ENCODE peak calls at places on chromosomes 16 and 17, in ten cellular contexts. One of them, this sample, is unnamed.

GRCh38 chr16:7085776-7086175 is 246.9 kb upstream of the RBFOX1 start:
- DNase-seq in glomerular endothelial cell: no peak
- DNase-seq in kidney tubule cell: no peak
- DNase-seq in HCEC 1CT: no peak
- DNase-seq in EH: no peak
- DNase-seq in bronchial epithelial cell: no peak
- DNase-seq in sigmoid colon: no peak
- DNase-seq in C1 segment of cervical spinal cord: no peak
- DNase-seq in lung: no peak
- DNase-seq in stomach: no peak
- DNase-seq in this sample: no peak

GRCh38 chr16:83969771-83970429 is 1.9 kb downstream of the NECAB2 start:
- DNase-seq in glomerular endothelial cell: no peak
- DNase-seq in kidney tubule cell: no peak
- DNase-seq in HCEC 1CT: no peak
- DNase-seq in EH: no peak
- DNase-seq in bronchial epithelial cell: no peak
- DNase-seq in sigmoid colon: no peak
- DNase-seq in C1 segment of cervical spinal cord: no peak
- DNase-seq in lung: no peak
- DNase-seq in stomach: no peak
- DNase-seq in this sample: no peak

GRCh38 chr17:10790491-10791401 is 13.2 kb downstream of the TMEM238L start:
- DNase-seq in glomerular endothelial cell: no peak
- DNase-seq in kidney tubule cell: peak; percentile 32
- DNase-seq in HCEC 1CT: no peak
- DNase-seq in EH: no peak
- DNase-seq in bronchial epithelial cell: peak; percentile 46
- DNase-seq in sigmoid colon: no peak
- DNase-seq in C1 segment of cervical spinal cord: no peak
- DNase-seq in lung: no peak
- DNase-seq in stomach: peak; percentile 87
- DNase-seq in this sample: no peak

GRCh38 chr17:78839173-78839761 is 1.3 kb downstream of the USP36 start:
- DNase-seq in glomerular endothelial cell: no peak
- DNase-seq in kidney tubule cell: peak; percentile 83
- DNase-seq in HCEC 1CT: peak; percentile 54
- DNase-seq in EH: peak; percentile 52
- DNase-seq in bronchial epithelial cell: peak; percentile 86
- DNase-seq in sigmoid colon: no peak
- DNase-seq in C1 segment of cervical spinal cord: no peak
- DNase-seq in lung: no peak
- DNase-seq in stomach: no peak
- DNase-seq in this sample: peak; percentile 45

GRCh38 chr16:396199-396598 is 800 bp upstream of the NME4 start:
- DNase-seq in glomerular endothelial cell: no peak
- DNase-seq in kidney tubule cell: no peak
- DNase-seq in HCEC 1CT: no peak
- DNase-seq in EH: no peak
- DNase-seq in bronchial epithelial cell: no peak
- DNase-seq in sigmoid colon: no peak
- DNase-seq in C1 segment of cervical spinal cord: no peak
- DNase-seq in lung: no peak
- DNase-seq in stomach: no peak
- DNase-seq in this sample: no peak

GRCh38 chr17:59151007-59151406 is 4.0 kb downstream of the SKA2 start:
- DNase-seq in glomerular endothelial cell: no peak
- DNase-seq in kidney tubule cell: no peak
- DNase-seq in HCEC 1CT: no peak
- DNase-seq in EH: no peak
- DNase-seq in bronchial epithelial cell: no peak
- DNase-seq in sigmoid colon: no peak
- DNase-seq in C1 segment of cervical spinal cord: no peak
- DNase-seq in lung: no peak
- DNase-seq in stomach: no peak
- DNase-seq in this sample: no peak

GRCh38 chr17:57294629-57295501 is 38.5 kb downstream of the MSI2 start:
- DNase-seq in glomerular endothelial cell: no peak
- DNase-seq in kidney tubule cell: peak; percentile 60
- DNase-seq in HCEC 1CT: peak; percentile 59
- DNase-seq in EH: peak; percentile 66
- DNase-seq in bronchial epithelial cell: peak; percentile 30
- DNase-seq in sigmoid colon: no peak
- DNase-seq in C1 segment of cervical spinal cord: no peak
- DNase-seq in lung: no peak
- DNase-seq in stomach: no peak
- DNase-seq in this sample: peak; percentile 23

GRCh38 chr16:19192865-19193264 is 24.8 kb downstream of the SYT17 start:
- DNase-seq in glomerular endothelial cell: no peak
- DNase-seq in kidney tubule cell: no peak
- DNase-seq in HCEC 1CT: no peak
- DNase-seq in EH: no peak
- DNase-seq in bronchial epithelial cell: no peak
- DNase-seq in sigmoid colon: no peak
- DNase-seq in C1 segment of cervical spinal cord: no peak
- DNase-seq in lung: no peak
- DNase-seq in stomach: no peak
- DNase-seq in this sample: no peak

GRCh38 chr16:26195225-26195624 is 503.5 kb downstream of the HS3ST4 start:
- DNase-seq in glomerular endothelial cell: no peak
- DNase-seq in kidney tubule cell: no peak
- DNase-seq in HCEC 1CT: no peak
- DNase-seq in EH: no peak
- DNase-seq in bronchial epithelial cell: no peak
- DNase-seq in sigmoid colon: no peak
- DNase-seq in C1 segment of cervical spinal cord: no peak
- DNase-seq in lung: no peak
- DNase-seq in stomach: no peak
- DNase-seq in this sample: no peak

GRCh38 chr17:11240841-11241610 is at the start of gene SHISA6:
- DNase-seq in glomerular endothelial cell: no peak
- DNase-seq in kidney tubule cell: no peak
- DNase-seq in HCEC 1CT: no peak
- DNase-seq in EH: no peak
- DNase-seq in bronchial epithelial cell: no peak
- DNase-seq in sigmoid colon: no peak
- DNase-seq in C1 segment of cervical spinal cord: no peak
- DNase-seq in lung: no peak
- DNase-seq in stomach: no peak
- DNase-seq in this sample: no peak

GRCh38 chr17:54891176-54891821 is 9.4 kb upstream of the TOM1L1 start:
- DNase-seq in glomerular endothelial cell: peak; percentile 12
- DNase-seq in kidney tubule cell: peak; percentile 74
- DNase-seq in HCEC 1CT: peak; percentile 77
- DNase-seq in EH: peak; percentile 78
- DNase-seq in bronchial epithelial cell: peak; percentile 62
- DNase-seq in sigmoid colon: no peak
- DNase-seq in C1 segment of cervical spinal cord: no peak
- DNase-seq in lung: no peak
- DNase-seq in stomach: no peak
- DNase-seq in this sample: peak; percentile 69

GRCh38 chr17:75498726-75499213 is 16.6 kb downstream of the CASKIN2 start:
- DNase-seq in glomerular endothelial cell: no peak
- DNase-seq in kidney tubule cell: no peak
- DNase-seq in HCEC 1CT: no peak
- DNase-seq in EH: peak; percentile 16
- DNase-seq in bronchial epithelial cell: no peak
- DNase-seq in sigmoid colon: no peak
- DNase-seq in C1 segment of cervical spinal cord: no peak
- DNase-seq in lung: no peak
- DNase-seq in stomach: no peak
- DNase-seq in this sample: no peak

GRCh38 chr17:66605561-66605960 is 229.4 kb upstream of the CACNG5 start:
- DNase-seq in glomerular endothelial cell: no peak
- DNase-seq in kidney tubule cell: no peak
- DNase-seq in HCEC 1CT: no peak
- DNase-seq in EH: peak; percentile 26
- DNase-seq in bronchial epithelial cell: no peak
- DNase-seq in sigmoid colon: no peak
- DNase-seq in C1 segment of cervical spinal cord: no peak
- DNase-seq in lung: no peak
- DNase-seq in stomach: no peak
- DNase-seq in this sample: no peak

GRCh38 chr16:78094166-78094565 is 5.3 kb upstream of the WWOX start:
- DNase-seq in glomerular endothelial cell: no peak
- DNase-seq in kidney tubule cell: no peak
- DNase-seq in HCEC 1CT: no peak
- DNase-seq in EH: no peak
- DNase-seq in bronchial epithelial cell: no peak
- DNase-seq in sigmoid colon: no peak
- DNase-seq in C1 segment of cervical spinal cord: no peak
- DNase-seq in lung: no peak
- DNase-seq in stomach: no peak
- DNase-seq in this sample: no peak

GRCh38 chr16:68790130-68790761 is 53.1 kb upstream of the TANGO6 start:
- DNase-seq in glomerular endothelial cell: no peak
- DNase-seq in kidney tubule cell: peak; percentile 93
- DNase-seq in HCEC 1CT: peak; percentile 10
- DNase-seq in EH: peak; percentile 80
- DNase-seq in bronchial epithelial cell: peak; percentile 93
- DNase-seq in sigmoid colon: peak; percentile 66
- DNase-seq in C1 segment of cervical spinal cord: no peak
- DNase-seq in lung: peak; percentile 45
- DNase-seq in stomach: peak; percentile 65
- DNase-seq in this sample: peak; percentile 48

GRCh38 chr17:4301066-4301465 is 37.3 kb upstream of the ANKFY1 start:
- DNase-seq in glomerular endothelial cell: no peak
- DNase-seq in kidney tubule cell: no peak
- DNase-seq in HCEC 1CT: no peak
- DNase-seq in EH: no peak
- DNase-seq in bronchial epithelial cell: no peak
- DNase-seq in sigmoid colon: no peak
- DNase-seq in C1 segment of cervical spinal cord: peak; percentile 52
- DNase-seq in lung: no peak
- DNase-seq in stomach: no peak
- DNase-seq in this sample: no peak

GRCh38 chr17:10149573-10150399 is 48.6 kb downstream of the GAS7 start:
- DNase-seq in glomerular endothelial cell: no peak
- DNase-seq in kidney tubule cell: peak; percentile 49
- DNase-seq in HCEC 1CT: no peak
- DNase-seq in EH: peak; percentile 77
- DNase-seq in bronchial epithelial cell: peak; percentile 52
- DNase-seq in sigmoid colon: no peak
- DNase-seq in C1 segment of cervical spinal cord: no peak
- DNase-seq in lung: no peak
- DNase-seq in stomach: no peak
- DNase-seq in this sample: peak; percentile 86

GRCh38 chr16:81730090-81731051 is 48.7 kb upstream of the PLCG2 start:
- DNase-seq in glomerular endothelial cell: no peak
- DNase-seq in kidney tubule cell: peak; percentile 94
- DNase-seq in HCEC 1CT: peak; percentile 41
- DNase-seq in EH: peak; percentile 83
- DNase-seq in bronchial epithelial cell: peak; percentile 44
- DNase-seq in sigmoid colon: peak; percentile 95
- DNase-seq in C1 segment of cervical spinal cord: peak; percentile 27
- DNase-seq in lung: peak; percentile 85
- DNase-seq in stomach: peak; percentile 89
- DNase-seq in this sample: peak; percentile 39

GRCh38 chr17:82640046-82640445 is 8.2 kb downstream of the WDR45B start:
- DNase-seq in glomerular endothelial cell: no peak
- DNase-seq in kidney tubule cell: no peak
- DNase-seq in HCEC 1CT: no peak
- DNase-seq in EH: no peak
- DNase-seq in bronchial epithelial cell: no peak
- DNase-seq in sigmoid colon: no peak
- DNase-seq in C1 segment of cervical spinal cord: no peak
- DNase-seq in lung: no peak
- DNase-seq in stomach: no peak
- DNase-seq in this sample: no peak

GRCh38 chr17:45127583-45128300 is 4.6 kb downstream of the PLCD3 start:
- DNase-seq in glomerular endothelial cell: no peak
- DNase-seq in kidney tubule cell: peak; percentile 64
- DNase-seq in HCEC 1CT: no peak
- DNase-seq in EH: peak; percentile 72
- DNase-seq in bronchial epithelial cell: peak; percentile 55
- DNase-seq in sigmoid colon: peak; percentile 87
- DNase-seq in C1 segment of cervical spinal cord: no peak
- DNase-seq in lung: peak; percentile 51
- DNase-seq in stomach: peak; percentile 88
- DNase-seq in this sample: peak; percentile 31

GRCh38 chr17:73419896-73420295 is 108.1 kb upstream of the CDC42EP4 start:
- DNase-seq in glomerular endothelial cell: no peak
- DNase-seq in kidney tubule cell: peak; percentile 51
- DNase-seq in HCEC 1CT: no peak
- DNase-seq in EH: no peak
- DNase-seq in bronchial epithelial cell: no peak
- DNase-seq in sigmoid colon: no peak
- DNase-seq in C1 segment of cervical spinal cord: no peak
- DNase-seq in lung: no peak
- DNase-seq in stomach: no peak
- DNase-seq in this sample: no peak

GRCh38 chr17:50459081-50459676 is 9.5 kb downstream of the CHAD start:
- DNase-seq in glomerular endothelial cell: no peak
- DNase-seq in kidney tubule cell: peak; percentile 48
- DNase-seq in HCEC 1CT: peak; percentile 15
- DNase-seq in EH: peak; percentile 56
- DNase-seq in bronchial epithelial cell: peak; percentile 81
- DNase-seq in sigmoid colon: no peak
- DNase-seq in C1 segment of cervical spinal cord: no peak
- DNase-seq in lung: peak; percentile 56
- DNase-seq in stomach: no peak
- DNase-seq in this sample: peak; percentile 10

GRCh38 chr17:1769826-1770477 is 8.1 kb downstream of the SERPINF1 start:
- DNase-seq in glomerular endothelial cell: no peak
- DNase-seq in kidney tubule cell: peak; percentile 68
- DNase-seq in HCEC 1CT: no peak
- DNase-seq in EH: no peak
- DNase-seq in bronchial epithelial cell: peak; percentile 99
- DNase-seq in sigmoid colon: no peak
- DNase-seq in C1 segment of cervical spinal cord: no peak
- DNase-seq in lung: no peak
- DNase-seq in stomach: no peak
- DNase-seq in this sample: no peak

GRCh38 chr17:41775394-41776226 is 10.9 kb downstream of the JUP start:
- DNase-seq in glomerular endothelial cell: no peak
- DNase-seq in kidney tubule cell: peak; percentile 58
- DNase-seq in HCEC 1CT: no peak
- DNase-seq in EH: no peak
- DNase-seq in bronchial epithelial cell: peak; percentile 39
- DNase-seq in sigmoid colon: no peak
- DNase-seq in C1 segment of cervical spinal cord: peak; percentile 56
- DNase-seq in lung: no peak
- DNase-seq in stomach: no peak
- DNase-seq in this sample: no peak

GRCh38 chr16:68324780-68325357 is 14.1 kb downstream of the PRMT7 start:
- DNase-seq in glomerular endothelial cell: no peak
- DNase-seq in kidney tubule cell: peak; percentile 40
- DNase-seq in HCEC 1CT: no peak
- DNase-seq in EH: no peak
- DNase-seq in bronchial epithelial cell: peak; percentile 18
- DNase-seq in sigmoid colon: no peak
- DNase-seq in C1 segment of cervical spinal cord: no peak
- DNase-seq in lung: no peak
- DNase-seq in stomach: no peak
- DNase-seq in this sample: no peak

GRCh38 chr17:17422641-17423040 is 54.2 kb upstream of the MED9 start:
- DNase-seq in glomerular endothelial cell: no peak
- DNase-seq in kidney tubule cell: no peak
- DNase-seq in HCEC 1CT: no peak
- DNase-seq in EH: no peak
- DNase-seq in bronchial epithelial cell: no peak
- DNase-seq in sigmoid colon: peak; percentile 53
- DNase-seq in C1 segment of cervical spinal cord: no peak
- DNase-seq in lung: no peak
- DNase-seq in stomach: no peak
- DNase-seq in this sample: no peak

GRCh38 chr16:67430504-67431076 is 331 bp upstream of the HSD11B2 start:
- DNase-seq in glomerular endothelial cell: no peak
- DNase-seq in kidney tubule cell: peak; percentile 33
- DNase-seq in HCEC 1CT: no peak
- DNase-seq in EH: no peak
- DNase-seq in bronchial epithelial cell: no peak
- DNase-seq in sigmoid colon: no peak
- DNase-seq in C1 segment of cervical spinal cord: no peak
- DNase-seq in lung: no peak
- DNase-seq in stomach: peak; percentile 65
- DNase-seq in this sample: no peak

GRCh38 chr17:47884905-47885735 is 10.9 kb upstream of the SP2 start:
- DNase-seq in glomerular endothelial cell: no peak
- DNase-seq in kidney tubule cell: no peak
- DNase-seq in HCEC 1CT: no peak
- DNase-seq in EH: no peak
- DNase-seq in bronchial epithelial cell: no peak
- DNase-seq in sigmoid colon: no peak
- DNase-seq in C1 segment of cervical spinal cord: no peak
- DNase-seq in lung: no peak
- DNase-seq in stomach: no peak
- DNase-seq in this sample: no peak